ENCODE peak calls at places on chromosomes 6 and 20, in eight cellular contexts. One of them, this sample, is unnamed.

GRCh38 chr6:26183237-26183580 is 96.0 kb downstream of the HFE start:
- DNase-seq in NCI-H345: no peak
- DNase-seq in activated CD4-positive, alpha-beta T cell treated with anti-CD3 and anti-CD28 coated beads for 24 hours: no peak
- DNase-seq in cerebellum: no peak
- DNase-seq in left ventricle myocardium superior: no peak
- DNase-seq in Calu3: no peak
- DNase-seq in uterus: no peak
- DNase-seq in CD4-positive, CD25-positive, alpha-beta regulatory T cell: no peak
- DNase-seq in this sample: no peak

GRCh38 chr20:60058869-60059268 is 100.6 kb downstream of the CDH26 start:
- DNase-seq in cerebellum: no peak
- DNase-seq in CD4-positive, CD25-positive, alpha-beta regulatory T cell: no peak
- DNase-seq in Calu3: no peak
- DNase-seq in left ventricle myocardium superior: no peak
- DNase-seq in activated CD4-positive, alpha-beta T cell treated with anti-CD3 and anti-CD28 coated beads for 24 hours: no peak
- DNase-seq in NCI-H345: no peak
- DNase-seq in uterus: no peak
- DNase-seq in this sample: no peak

GRCh38 chr20:15339264-15339663 is 1001.9 kb upstream of the FLRT3 start:
- DNase-seq in Calu3: no peak
- DNase-seq in NCI-H345: no peak
- DNase-seq in activated CD4-positive, alpha-beta T cell treated with anti-CD3 and anti-CD28 coated beads for 24 hours: no peak
- DNase-seq in cerebellum: peak; percentile 65
- DNase-seq in left ventricle myocardium superior: no peak
- DNase-seq in uterus: no peak
- DNase-seq in CD4-positive, CD25-positive, alpha-beta regulatory T cell: no peak
- DNase-seq in this sample: no peak

GRCh38 chr20:44336086-44336485 is 757 bp upstream of the R3HDML start:
- DNase-seq in left ventricle myocardium superior: no peak
- DNase-seq in NCI-H345: no peak
- DNase-seq in CD4-positive, CD25-positive, alpha-beta regulatory T cell: no peak
- DNase-seq in activated CD4-positive, alpha-beta T cell treated with anti-CD3 and anti-CD28 coated beads for 24 hours: no peak
- DNase-seq in uterus: no peak
- DNase-seq in Calu3: no peak
- DNase-seq in cerebellum: no peak
- DNase-seq in this sample: no peak

GRCh38 chr6:121951918-121952379 is 447.5 kb upstream of the HSF2 start:
- DNase-seq in uterus: no peak
- DNase-seq in NCI-H345: no peak
- DNase-seq in CD4-positive, CD25-positive, alpha-beta regulatory T cell: no peak
- DNase-seq in left ventricle myocardium superior: no peak
- DNase-seq in cerebellum: no peak
- DNase-seq in Calu3: no peak
- DNase-seq in activated CD4-positive, alpha-beta T cell treated with anti-CD3 and anti-CD28 coated beads for 24 hours: no peak
- DNase-seq in this sample: no peak

GRCh38 chr6:149080511-149080910 is 237.0 kb upstream of the TAB2 start:
- DNase-seq in NCI-H345: no peak
- DNase-seq in left ventricle myocardium superior: no peak
- DNase-seq in activated CD4-positive, alpha-beta T cell treated with anti-CD3 and anti-CD28 coated beads for 24 hours: no peak
- DNase-seq in uterus: no peak
- DNase-seq in CD4-positive, CD25-positive, alpha-beta regulatory T cell: no peak
- DNase-seq in cerebellum: no peak
- DNase-seq in Calu3: no peak
- DNase-seq in this sample: no peak

GRCh38 chr6:115720900-115721299 is 339.8 kb downstream of the FRK start:
- DNase-seq in Calu3: no peak
- DNase-seq in left ventricle myocardium superior: no peak
- DNase-seq in activated CD4-positive, alpha-beta T cell treated with anti-CD3 and anti-CD28 coated beads for 24 hours: no peak
- DNase-seq in CD4-positive, CD25-positive, alpha-beta regulatory T cell: no peak
- DNase-seq in cerebellum: no peak
- DNase-seq in NCI-H345: no peak
- DNase-seq in uterus: no peak
- DNase-seq in this sample: no peak

GRCh38 chr6:145865175-145865574 is 50.6 kb upstream of the FBXO30 start:
- DNase-seq in uterus: no peak
- DNase-seq in left ventricle myocardium superior: no peak
- DNase-seq in activated CD4-positive, alpha-beta T cell treated with anti-CD3 and anti-CD28 coated beads for 24 hours: no peak
- DNase-seq in NCI-H345: no peak
- DNase-seq in CD4-positive, CD25-positive, alpha-beta regulatory T cell: peak; percentile 16
- DNase-seq in cerebellum: no peak
- DNase-seq in Calu3: no peak
- DNase-seq in this sample: no peak

GRCh38 chr20:53773792-53774371 is 180.2 kb upstream of the ZNF217 start:
- DNase-seq in activated CD4-positive, alpha-beta T cell treated with anti-CD3 and anti-CD28 coated beads for 24 hours: no peak
- DNase-seq in NCI-H345: no peak
- DNase-seq in Calu3: no peak
- DNase-seq in left ventricle myocardium superior: no peak
- DNase-seq in CD4-positive, CD25-positive, alpha-beta regulatory T cell: no peak
- DNase-seq in uterus: no peak
- DNase-seq in cerebellum: no peak
- DNase-seq in this sample: no peak

GRCh38 chr6:169589293-169589692 is 112.5 kb downstream of the WDR27 start:
- DNase-seq in left ventricle myocardium superior: no peak
- DNase-seq in NCI-H345: peak; percentile 27
- DNase-seq in cerebellum: no peak
- DNase-seq in Calu3: peak; percentile 9
- DNase-seq in CD4-positive, CD25-positive, alpha-beta regulatory T cell: no peak
- DNase-seq in uterus: no peak
- DNase-seq in activated CD4-positive, alpha-beta T cell treated with anti-CD3 and anti-CD28 coated beads for 24 hours: no peak
- DNase-seq in this sample: peak; percentile 67

GRCh38 chr6:79461205-79461604 is 76.0 kb downstream of the LCA5 start:
- DNase-seq in uterus: no peak
- DNase-seq in activated CD4-positive, alpha-beta T cell treated with anti-CD3 and anti-CD28 coated beads for 24 hours: no peak
- DNase-seq in CD4-positive, CD25-positive, alpha-beta regulatory T cell: no peak
- DNase-seq in NCI-H345: no peak
- DNase-seq in Calu3: peak; percentile 20
- DNase-seq in cerebellum: no peak
- DNase-seq in left ventricle myocardium superior: no peak
- DNase-seq in this sample: no peak

GRCh38 chr6:142218441-142218840 is 71.4 kb downstream of the VTA1 start:
- DNase-seq in cerebellum: no peak
- DNase-seq in NCI-H345: no peak
- DNase-seq in Calu3: no peak
- DNase-seq in uterus: no peak
- DNase-seq in activated CD4-positive, alpha-beta T cell treated with anti-CD3 and anti-CD28 coated beads for 24 hours: no peak
- DNase-seq in left ventricle myocardium superior: no peak
- DNase-seq in CD4-positive, CD25-positive, alpha-beta regulatory T cell: no peak
- DNase-seq in this sample: no peak

GRCh38 chr6:132060591-132060990 is 109.4 kb upstream of the CCN2 start:
- DNase-seq in activated CD4-positive, alpha-beta T cell treated with anti-CD3 and anti-CD28 coated beads for 24 hours: no peak
- DNase-seq in cerebellum: no peak
- DNase-seq in uterus: no peak
- DNase-seq in Calu3: no peak
- DNase-seq in left ventricle myocardium superior: no peak
- DNase-seq in NCI-H345: no peak
- DNase-seq in CD4-positive, CD25-positive, alpha-beta regulatory T cell: no peak
- DNase-seq in this sample: no peak

GRCh38 chr6:97203343-97203742 is 79.7 kb downstream of the MMS22L start:
- DNase-seq in Calu3: no peak
- DNase-seq in uterus: no peak
- DNase-seq in CD4-positive, CD25-positive, alpha-beta regulatory T cell: no peak
- DNase-seq in NCI-H345: peak; percentile 30
- DNase-seq in cerebellum: no peak
- DNase-seq in left ventricle myocardium superior: no peak
- DNase-seq in activated CD4-positive, alpha-beta T cell treated with anti-CD3 and anti-CD28 coated beads for 24 hours: no peak
- DNase-seq in this sample: no peak

GRCh38 chr6:134187751-134188150 is 130.2 kb downstream of the SGK1 start:
- DNase-seq in uterus: no peak
- DNase-seq in left ventricle myocardium superior: no peak
- DNase-seq in Calu3: no peak
- DNase-seq in NCI-H345: no peak
- DNase-seq in cerebellum: peak; percentile 48
- DNase-seq in activated CD4-positive, alpha-beta T cell treated with anti-CD3 and anti-CD28 coated beads for 24 hours: no peak
- DNase-seq in CD4-positive, CD25-positive, alpha-beta regulatory T cell: no peak
- DNase-seq in this sample: no peak

GRCh38 chr20:12414446-12415274 is 497.0 kb downstream of the BTBD3 start:
- DNase-seq in activated CD4-positive, alpha-beta T cell treated with anti-CD3 and anti-CD28 coated beads for 24 hours: no peak
- DNase-seq in NCI-H345: no peak
- DNase-seq in CD4-positive, CD25-positive, alpha-beta regulatory T cell: no peak
- DNase-seq in left ventricle myocardium superior: no peak
- DNase-seq in cerebellum: no peak
- DNase-seq in Calu3: no peak
- DNase-seq in uterus: no peak
- DNase-seq in this sample: no peak

GRCh38 chr6:62519574-62519973 is 233.5 kb upstream of the KHDRBS2 start:
- DNase-seq in activated CD4-positive, alpha-beta T cell treated with anti-CD3 and anti-CD28 coated beads for 24 hours: no peak
- DNase-seq in NCI-H345: no peak
- DNase-seq in uterus: no peak
- DNase-seq in cerebellum: no peak
- DNase-seq in Calu3: no peak
- DNase-seq in left ventricle myocardium superior: no peak
- DNase-seq in CD4-positive, CD25-positive, alpha-beta regulatory T cell: no peak
- DNase-seq in this sample: no peak

GRCh38 chr6:84926171-84926570 is 161.8 kb upstream of the TBX18 start:
- DNase-seq in cerebellum: no peak
- DNase-seq in Calu3: no peak
- DNase-seq in NCI-H345: no peak
- DNase-seq in left ventricle myocardium superior: no peak
- DNase-seq in uterus: no peak
- DNase-seq in CD4-positive, CD25-positive, alpha-beta regulatory T cell: no peak
- DNase-seq in activated CD4-positive, alpha-beta T cell treated with anti-CD3 and anti-CD28 coated beads for 24 hours: no peak
- DNase-seq in this sample: no peak

GRCh38 chr6:43733471-43734293 is 36.3 kb upstream of the VEGFA start:
- DNase-seq in activated CD4-positive, alpha-beta T cell treated with anti-CD3 and anti-CD28 coated beads for 24 hours: no peak
- DNase-seq in Calu3: no peak
- DNase-seq in uterus: no peak
- DNase-seq in left ventricle myocardium superior: no peak
- DNase-seq in NCI-H345: no peak
- DNase-seq in cerebellum: no peak
- DNase-seq in CD4-positive, CD25-positive, alpha-beta regulatory T cell: no peak
- DNase-seq in this sample: peak; percentile 7

GRCh38 chr6:53573299-53573698 is 28.4 kb upstream of the GCLC start:
- DNase-seq in uterus: no peak
- DNase-seq in CD4-positive, CD25-positive, alpha-beta regulatory T cell: no peak
- DNase-seq in cerebellum: no peak
- DNase-seq in left ventricle myocardium superior: no peak
- DNase-seq in NCI-H345: no peak
- DNase-seq in activated CD4-positive, alpha-beta T cell treated with anti-CD3 and anti-CD28 coated beads for 24 hours: no peak
- DNase-seq in Calu3: no peak
- DNase-seq in this sample: no peak

GRCh38 chr6:92496527-92496926 is 922.8 kb downstream of the EPHA7 start:
- DNase-seq in uterus: no peak
- DNase-seq in left ventricle myocardium superior: no peak
- DNase-seq in CD4-positive, CD25-positive, alpha-beta regulatory T cell: no peak
- DNase-seq in activated CD4-positive, alpha-beta T cell treated with anti-CD3 and anti-CD28 coated beads for 24 hours: no peak
- DNase-seq in cerebellum: no peak
- DNase-seq in NCI-H345: no peak
- DNase-seq in Calu3: no peak
- DNase-seq in this sample: no peak

GRCh38 chr6:91669154-91669903 is 1082.5 kb upstream of the MAP3K7 start:
- DNase-seq in uterus: no peak
- DNase-seq in Calu3: no peak
- DNase-seq in cerebellum: peak; percentile 63
- DNase-seq in NCI-H345: peak; percentile 72
- DNase-seq in activated CD4-positive, alpha-beta T cell treated with anti-CD3 and anti-CD28 coated beads for 24 hours: no peak
- DNase-seq in CD4-positive, CD25-positive, alpha-beta regulatory T cell: no peak
- DNase-seq in left ventricle myocardium superior: no peak
- DNase-seq in this sample: no peak

GRCh38 chr20:37935435-37935834 is 32.5 kb downstream of the VSTM2L start:
- DNase-seq in left ventricle myocardium superior: no peak
- DNase-seq in activated CD4-positive, alpha-beta T cell treated with anti-CD3 and anti-CD28 coated beads for 24 hours: no peak
- DNase-seq in cerebellum: no peak
- DNase-seq in uterus: no peak
- DNase-seq in NCI-H345: no peak
- DNase-seq in Calu3: no peak
- DNase-seq in CD4-positive, CD25-positive, alpha-beta regulatory T cell: no peak
- DNase-seq in this sample: no peak

GRCh38 chr20:33680681-33681080 is 5.5 kb downstream of the E2F1 start:
- DNase-seq in activated CD4-positive, alpha-beta T cell treated with anti-CD3 and anti-CD28 coated beads for 24 hours: no peak
- DNase-seq in NCI-H345: no peak
- DNase-seq in uterus: no peak
- DNase-seq in CD4-positive, CD25-positive, alpha-beta regulatory T cell: no peak
- DNase-seq in left ventricle myocardium superior: no peak
- DNase-seq in cerebellum: no peak
- DNase-seq in Calu3: no peak
- DNase-seq in this sample: no peak

This sample was measured in adrenal gland.